ENCODE peak calls at places on chromosome 20, in five cellular contexts. S, A, W, Q and C are unnamed samples.
A peak's percentile ranks its signal among the peaks of the same experiment; 100 is the strongest.

GRCh38 chr20:24778585-24779031 is 170.5 kb upstream of the CST7 start:
- DNase-seq in S (no peak), A (peak; percentile 37), W (no peak), Q (peak; percentile 47), C (no peak)

GRCh38 chr20:47620808-47621805 is 119.4 kb downstream of the NCOA3 start:
- DNase-seq in S (peak; percentile 54), A (no peak), W (no peak), Q (no peak), C (no peak)

GRCh38 chr20:40470313-40471260 is 218.4 kb downstream of the MAFB start:
- DNase-seq in S (no peak), A (no peak), W (peak; percentile 30), Q (peak; percentile 21), C (peak; percentile 26)

GRCh38 chr20:10603378-10603777 is 70.4 kb downstream of the JAG1 start:
- DNase-seq in S (no peak), A (no peak), W (no peak), Q (no peak), C (no peak)

GRCh38 chr20:50418890-50419642 is 91.1 kb upstream of the PTPN1 start:
- DNase-seq in S (no peak), A (no peak), W (peak; percentile 13), Q (no peak), C (peak; percentile 48)

GRCh38 chr20:17624551-17625245 is 54.8 kb downstream of the DSTN start:
- DNase-seq in S (no peak), A (peak; percentile 34), W (peak; percentile 5), Q (no peak), C (no peak)

GRCh38 chr20:8365634-8366033 is 233.6 kb downstream of the PLCB1 start:
- DNase-seq in S (no peak), A (no peak), W (no peak), Q (no peak), C (no peak)

GRCh38 chr20:25296094-25297093 is 48.5 kb downstream of the PYGB start:
- DNase-seq in S (peak; percentile 17), A (no peak), W (no peak), Q (no peak), C (peak; percentile 66)

GRCh38 chr20:4925842-4926530 is 75.3 kb downstream of the SLC23A2 start:
- DNase-seq in S (no peak), A (no peak), W (peak; percentile 50), Q (peak; percentile 36), C (peak; percentile 64)

DNA sequence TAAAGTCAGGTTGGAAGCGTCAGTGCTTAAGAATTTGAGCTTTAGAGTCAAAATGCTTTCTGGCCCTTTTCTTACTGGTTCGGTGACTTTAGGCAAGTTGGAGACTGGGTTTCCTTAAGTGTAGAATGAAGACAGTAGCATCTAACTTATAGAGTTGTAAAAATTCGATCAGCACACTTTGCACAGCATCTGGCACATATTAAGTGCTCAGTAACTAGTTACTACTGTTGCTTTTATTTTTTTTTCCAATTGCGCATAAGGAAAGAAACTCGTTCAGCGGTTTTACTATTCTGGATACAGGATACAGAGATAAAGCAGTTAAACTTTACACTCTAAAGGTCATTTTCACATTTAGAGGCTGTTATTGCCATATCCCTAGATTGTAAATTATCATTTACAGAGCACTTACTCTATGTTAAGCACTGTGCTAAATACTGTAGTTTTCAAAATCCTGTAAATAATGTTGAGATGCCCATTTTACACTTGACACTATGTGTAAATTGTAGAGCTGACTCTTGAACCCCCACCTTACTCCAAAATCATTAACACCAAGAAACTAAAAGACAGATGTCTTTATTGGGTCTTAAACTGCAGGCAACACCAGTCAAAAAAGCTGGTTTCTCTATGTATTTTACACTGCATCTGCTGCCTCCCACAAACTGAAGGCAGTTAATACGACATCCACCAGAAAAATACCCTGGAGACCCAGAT is 864 bp downstream of the ROMO1 start:
- DNase-seq in S (no peak), A (no peak), W (no peak), Q (no peak), C (no peak)
- H3K27me3 ChIP-seq in S (no peaks in the 10 kb centered on the region), A (no peaks in the 10 kb centered on the region), W (no peaks in the 10 kb centered on the region), Q (no peaks in the 10 kb centered on the region), C (no peaks in the 10 kb centered on the region)

GRCh38 chr20:63409834-63410435 is 48.8 kb upstream of the CHRNA4 start:
- DNase-seq in S (no peak), A (no peak), W (no peak), Q (no peak), C (no peak)
- H3K27me3 ChIP-seq in S (no peaks in the 10 kb centered on the region), A (no peaks in the 10 kb centered on the region), W (peaks cover 72% of the 10 kb centered on the region), Q (no peaks in the 10 kb centered on the region), C (peaks cover 70% of the 10 kb centered on the region)

GRCh38 chr20:62734881-62735280 is 26.2 kb downstream of the NTSR1 start:
- DNase-seq in S (no peak), A (no peak), W (peak; percentile 3), Q (no peak), C (peak; percentile 46)

GRCh38 chr20:62735331-62735821 is 26.7 kb downstream of the NTSR1 start:
- DNase-seq in S (no peak), A (peak; percentile 36), W (no peak), Q (no peak), C (peak; percentile 34)

GRCh38 chr20:62733250-62733842 is 24.7 kb downstream of the NTSR1 start:
- DNase-seq in S (no peak), A (peak; percentile 26), W (no peak), Q (no peak), C (no peak)

GRCh38 chr20:62733891-62734290 is 25.3 kb downstream of the NTSR1 start:
- DNase-seq in S (no peak), A (peak; percentile 24), W (peak; percentile 6), Q (no peak), C (peak; percentile 42)

DNA sequence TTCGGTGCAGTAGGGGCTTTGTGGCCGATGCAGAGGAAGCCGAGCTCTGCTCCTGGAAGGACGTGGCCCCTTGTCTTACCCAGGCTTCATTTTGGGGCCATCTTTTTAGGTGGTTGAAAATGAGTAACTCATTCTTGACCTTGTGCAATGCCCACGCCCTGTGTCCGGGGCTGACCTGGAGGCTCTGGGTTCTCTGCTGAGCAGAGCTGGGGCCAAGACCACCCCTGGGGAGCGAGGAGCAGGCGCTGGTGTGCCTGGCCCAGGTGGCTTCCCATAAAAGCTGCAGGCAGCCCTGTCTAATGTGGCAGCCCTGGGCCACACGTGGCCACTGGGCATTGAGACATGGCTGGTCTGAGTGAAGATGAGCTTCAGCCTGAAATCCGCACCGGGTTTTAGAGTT is 25.7 kb downstream of the NTSR1 start:
- DNase-seq in S (no peak), A (peak; percentile 17), W (peak; percentile 2), Q (no peak), C (no peak)
- H3K27me3 ChIP-seq in S (no peaks in the 10 kb centered on the region), A (peaks cover 24% of the 10 kb centered on the region), W (peaks cover 95% of the 10 kb centered on the region), Q (peaks cover 3% of the 10 kb centered on the region), C (no peaks in the 10 kb centered on the region)

GRCh38 chr20:37464173-37464572 is 56.9 kb upstream of the NNAT start:
- DNase-seq in S (no peak), A (no peak), W (no peak), Q (no peak), C (no peak)
- H3K27me3 ChIP-seq in S (no peaks in the 10 kb centered on the region), A (no peaks in the 10 kb centered on the region), W (peaks cover 6% of the 10 kb centered on the region), Q (no peaks in the 10 kb centered on the region), C (no peaks in the 10 kb centered on the region)

DNA sequence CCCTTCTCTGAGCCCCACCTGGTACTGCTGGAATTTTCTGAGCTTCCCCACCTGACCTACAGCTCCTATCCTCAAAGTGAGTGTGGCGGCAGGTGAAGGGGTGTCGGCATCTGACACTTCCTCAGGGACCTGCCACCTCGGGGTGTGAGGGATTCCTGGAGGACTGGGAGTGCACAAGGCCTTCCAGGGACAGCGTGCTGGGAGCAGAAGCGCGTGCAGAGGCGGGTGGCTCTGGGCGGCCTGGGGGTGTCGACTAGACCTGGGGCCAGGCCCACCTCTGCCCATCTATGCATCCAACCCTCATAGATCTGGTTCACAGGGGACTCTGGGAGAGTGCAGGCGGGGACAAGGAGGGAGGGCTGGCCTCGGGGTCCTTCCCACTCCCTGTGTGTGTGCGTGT is 7.8 kb downstream of the DLGAP4 start:
- DNase-seq in S (no peak), A (peak; percentile 30), W (no peak), Q (no peak), C (no peak)
- H3K27me3 ChIP-seq in S (peaks cover 6% of the 10 kb centered on the region), A (peaks cover 5% of the 10 kb centered on the region), W (peaks cover 68% of the 10 kb centered on the region), Q (no peaks in the 10 kb centered on the region), C (no peaks in the 10 kb centered on the region)

DNA sequence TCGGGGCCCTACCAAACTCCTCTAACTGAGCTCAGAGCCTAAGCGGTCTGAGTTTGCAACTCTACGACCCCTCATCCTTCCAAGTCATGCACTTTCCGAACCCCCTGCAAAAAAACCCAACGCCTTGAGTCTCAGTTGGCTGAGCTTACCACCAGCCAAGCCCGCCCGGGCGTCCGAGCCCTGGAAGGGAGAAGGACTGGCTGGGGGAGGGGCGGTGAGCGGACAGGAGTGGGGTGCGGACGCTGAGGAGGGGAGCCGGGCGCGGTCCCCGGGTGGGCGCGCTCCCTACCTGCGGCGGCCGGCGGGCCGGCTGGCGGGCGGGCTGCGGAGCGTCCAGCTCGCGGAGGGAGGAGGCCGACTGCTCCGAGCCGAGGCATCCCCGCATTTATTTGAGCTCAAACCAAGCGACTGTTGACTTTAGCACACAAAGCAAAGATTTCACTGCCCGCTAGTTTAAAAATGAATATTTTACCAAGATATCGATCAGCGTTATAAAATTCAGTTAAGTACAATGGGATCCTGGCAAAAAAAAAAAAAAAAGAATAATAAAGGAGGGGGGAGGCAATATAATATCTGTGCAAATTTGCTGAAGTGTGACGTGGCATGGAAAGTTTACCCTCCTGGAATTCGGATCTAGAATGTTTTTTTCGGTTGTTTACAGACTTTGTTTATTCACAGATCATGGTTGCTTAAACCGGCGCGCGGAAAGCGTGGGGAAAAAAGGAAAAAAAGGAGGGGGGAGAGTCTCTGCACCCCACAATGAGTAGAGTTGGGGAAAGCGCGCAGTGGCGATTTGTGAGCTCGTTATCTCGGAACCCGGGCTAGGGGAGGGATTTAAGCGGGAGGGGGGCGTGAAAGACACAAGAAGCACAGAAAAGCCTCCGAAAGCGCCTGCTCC is 5.9 kb downstream of the FOXA2 start:
- DNase-seq in S (no peak), A (no peak), W (no peak), Q (peak; percentile 72), C (no peak)
- H3K27me3 ChIP-seq in S (peaks cover 7% of the 10 kb centered on the region), A (peaks cover 100% of the 10 kb centered on the region), W (peaks cover 99% of the 10 kb centered on the region), Q (no peaks in the 10 kb centered on the region), C (peaks cover 1% of the 10 kb centered on the region)

GRCh38 chr20:20360464-20360863 is 7.4 kb upstream of the INSM1 start:
- DNase-seq in S (peak; percentile 9), A (no peak), W (no peak), Q (peak; percentile 24), C (no peak)
- H3K27me3 ChIP-seq in S (peaks cover 5% of the 10 kb centered on the region), A (peaks cover 19% of the 10 kb centered on the region), W (peaks cover 58% of the 10 kb centered on the region), Q (peaks cover 17% of the 10 kb centered on the region), C (peaks cover 48% of the 10 kb centered on the region)

DNA sequence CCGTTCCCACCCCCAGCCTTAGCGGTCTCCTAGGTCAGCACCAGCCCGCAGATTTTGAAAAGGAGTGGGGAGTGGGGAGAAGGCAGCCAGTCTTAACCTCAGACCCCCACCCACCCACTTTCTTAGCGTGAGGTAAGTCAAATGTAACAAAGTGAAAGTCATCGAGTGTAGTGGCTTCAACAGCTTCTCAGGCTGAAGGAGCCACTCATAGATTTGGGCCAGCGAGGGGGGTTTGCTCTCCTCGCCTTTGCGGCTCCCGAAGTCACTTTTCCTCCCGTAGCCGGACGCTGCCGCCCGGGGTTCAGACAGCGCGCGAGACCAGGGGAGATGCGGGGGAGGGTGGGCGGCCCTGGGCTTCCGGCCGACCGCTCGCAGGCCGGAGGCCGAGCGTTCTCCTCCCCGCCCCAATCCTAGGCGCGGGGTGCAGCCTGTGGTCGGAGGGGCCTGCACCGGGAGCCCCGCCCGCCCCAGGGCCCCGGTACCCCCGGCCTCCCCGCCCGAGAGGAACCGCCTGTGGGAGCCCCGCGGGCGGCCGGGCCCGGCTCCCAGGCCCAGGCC is 3.4 kb downstream of the NKX2-2 start:
- DNase-seq in S (no peak), A (no peak), W (no peak), Q (no peak), C (no peak)
- H3K27me3 ChIP-seq in S (peaks cover 69% of the 10 kb centered on the region), A (peaks cover 96% of the 10 kb centered on the region), W (peaks cover 100% of the 10 kb centered on the region), Q (peaks cover 56% of the 10 kb centered on the region), C (peaks cover 100% of the 10 kb centered on the region)

GRCh38 chr20:57780906-57781305 is 71.1 kb upstream of the PMEPA1 start:
- DNase-seq in S (no peak), A (no peak), W (no peak), Q (no peak), C (no peak)
- H3K27me3 ChIP-seq in S (no peaks in the 10 kb centered on the region), A (no peaks in the 10 kb centered on the region), W (peaks cover 18% of the 10 kb centered on the region), Q (no peaks in the 10 kb centered on the region), C (no peaks in the 10 kb centered on the region)